ENCODE peak calls at places on chromosomes 2 and 18, in eight cellular contexts. J is HCEC 1CT, D is SHP77, C is mesendoderm, Q is WTC11, K is body of pancreas, G is Calu3, A is aorta. O is an unnamed sample.

GRCh38 chr2:45300026-45300750 is 290.9 kb upstream of the SIX2 start:
- DNase-seq in K (peak; percentile 38), Q (no peak), J (no peak), G (no peak), D (peak; percentile 80), C (no peak), A (no peak), O (no peak)

GRCh38 chr2:140158259-140158658 is 1378.1 kb upstream of the NXPH2 start:
- DNase-seq in K (no peak), J (no peak), Q (no peak), A (no peak), G (no peak), C (no peak), D (no peak), O (no peak)

GRCh38 chr2:201797175-201797840 is 9.0 kb upstream of the CDK15 start:
- DNase-seq in D (no peak), J (peak; percentile 67), G (no peak), Q (no peak), A (no peak), C (no peak), K (no peak), O (peak; percentile 88)

GRCh38 chr2:200354823-200355751 is 48.6 kb downstream of the SPATS2L start:
- DNase-seq in D (no peak), A (no peak), K (no peak), G (no peak), Q (no peak), C (peak; percentile 63), J (no peak), O (no peak)

GRCh38 chr2:169711751-169712509 is 17.7 kb downstream of the PHOSPHO2 start:
- DNase-seq in G (no peak), Q (no peak), C (no peak), K (no peak), D (peak; percentile 24), A (no peak), J (no peak), O (no peak)

GRCh38 chr2:99865818-99866676 is 276.3 kb downstream of the AFF3 start:
- DNase-seq in A (no peak), C (peak; percentile 68), D (no peak), K (no peak), Q (no peak), J (no peak), G (no peak), O (peak; percentile 70)

GRCh38 chr2:226760412-226761194 is 39.0 kb downstream of the IRS1 start:
- DNase-seq in A (no peak), Q (no peak), D (no peak), K (no peak), G (no peak), C (no peak), J (peak; percentile 91), O (peak; percentile 88)

GRCh38 chr18:11669271-11669947 is 19.7 kb upstream of the GNAL start:
- DNase-seq in D (peak; percentile 4), J (no peak), C (no peak), G (no peak), K (no peak), A (no peak), Q (no peak), O (no peak)

GRCh38 chr2:12008425-12009061 is 262.1 kb downstream of the LPIN1 start:
- DNase-seq in G (peak; percentile 47), D (no peak), A (no peak), J (peak; percentile 61), C (no peak), K (no peak), Q (no peak), O (peak; percentile 67)